ENCODE peak calls at places on chromosomes 13 and 19, in nine cellular contexts. B is GM23338; M is mesendoderm; Y is cardiac muscle cell; H is CD8-positive, alpha-beta T cell; J is fibroblast of lung; A is lung; O is kidney epithelial cell; V is pancreas. N is an unnamed sample. For H3K36me3, the result is how much of the 10 kb centered on the place peaks cover.

GRCh38 chr13:40478775-40479174 is 187.7 kb downstream of the FOXO1 start:
- DNase-seq in B (no peak), M (no peak), Y (no peak), H (no peak), J (no peak), A (no peak), O (no peak), V (no peak), N (no peak)

GRCh38 chr19:46480409-46480808 is 9.0 kb upstream of the PNMA8A start:
- DNase-seq in B (peak), M (no peak), Y (peak), H (no peak), J (peak), A (no peak), O (no peak), V (no peak), N (no peak)

GRCh38 chr19:50695251-50696064 is 24.1 kb downstream of the SHANK1 start:
- DNase-seq in B (peak), M (no peak), Y (peak), H (peak), J (no peak), A (no peak), O (no peak), V (no peak), N (no peak)

GRCh38 chr19:23415561-23416191 is 20.4 kb upstream of the ZNF91 start:
- DNase-seq in B (peak), M (peak), Y (peak), H (no peak), J (no peak), A (peak), O (no peak), V (no peak), N (no peak)

GRCh38 chr13:67792151-67792665 is 562.1 kb upstream of the PCDH9 start:
- DNase-seq in B (no peak), M (peak), Y (no peak), H (no peak), J (peak), A (no peak), O (no peak), V (no peak), N (no peak)

GRCh38 chr19:9054768-9055167 is 32.1 kb upstream of the OR1M1 start:
- DNase-seq in B (peak), M (peak), Y (no peak), H (no peak), J (no peak), A (no peak), O (no peak), V (no peak), N (peak)

GRCh38 chr13:97425570-97425969 is 8.4 kb upstream of the RAP2A start:
- DNase-seq in B (no peak), M (no peak), Y (peak), H (no peak), J (no peak), A (no peak), O (no peak), V (no peak), N (no peak)

GRCh38 chr13:94708031-94708571 is 4.2 kb downstream of the SOX21 start:
- DNase-seq in B (peak), M (peak), Y (no peak), H (no peak), J (no peak), A (no peak), O (no peak), V (no peak), N (no peak)

GRCh38 chr13:43959291-43959690 is 79.6 kb downstream of the LACC1 start:
- DNase-seq in B (no peak), M (peak), Y (no peak), H (no peak), J (no peak), A (no peak), O (no peak), V (no peak), N (no peak)

GRCh38 chr13:112153846-112154245 is 86.9 kb downstream of the SOX1 start:
- DNase-seq in B (no peak), M (no peak), Y (no peak), H (no peak), J (no peak), A (no peak), O (no peak), V (no peak), N (no peak)

GRCh38 chr19:10517361-10517759 is at the start of gene S1PR5:
- DNase-seq in B (peak), M (peak), Y (no peak), H (peak), J (no peak), A (no peak), O (no peak), V (peak), N (no peak)

GRCh38 chr13:32791545-32792172 is 205.4 kb downstream of the PDS5B start:
- DNase-seq in B (no peak), M (no peak), Y (no peak), H (peak), J (no peak), A (no peak), O (no peak), V (no peak), N (peak)

GRCh38 chr13:89221557-89222158 is 1550.5 kb downstream of the SLITRK5 start:
- DNase-seq in B (no peak), M (no peak), Y (no peak), H (no peak), J (no peak), A (no peak), O (no peak), V (no peak), N (no peak)

GRCh38 chr19:10220695-10221094 is 10.4 kb downstream of the S1PR2 start:
- DNase-seq in B (no peak), M (no peak), Y (no peak), H (no peak), J (no peak), A (no peak), O (no peak), V (no peak), N (no peak)

GRCh38 chr13:20360041-20360491 is 127.9 kb upstream of the GJB6 start:
- DNase-seq in B (no peak), M (no peak), Y (peak), H (no peak), J (peak), A (no peak), O (no peak), V (no peak), N (peak)

GRCh38 chr19:57436392-57436791 is 1.3 kb downstream of the ZNF749 start:
- DNase-seq in B (no peak), M (peak), Y (no peak), H (no peak), J (no peak), A (no peak), O (no peak), V (no peak), N (no peak)

GRCh38 chr19:57443121-57443696 is 8.1 kb downstream of the ZNF749 start:
- DNase-seq in B (no peak), M (no peak), Y (no peak), H (no peak), J (no peak), A (no peak), O (no peak), V (no peak), N (no peak)

GRCh38 chr19:57438925-57439324 is 3.8 kb downstream of the ZNF749 start:
- DNase-seq in B (peak), M (peak), Y (no peak), H (no peak), J (no peak), A (no peak), O (no peak), V (no peak), N (no peak)

GRCh38 chr19:57437931-57438330 is 2.8 kb downstream of the ZNF749 start:
- DNase-seq in B (no peak), M (no peak), Y (no peak), H (no peak), J (no peak), A (no peak), O (no peak), V (no peak), N (no peak)

DNA sequence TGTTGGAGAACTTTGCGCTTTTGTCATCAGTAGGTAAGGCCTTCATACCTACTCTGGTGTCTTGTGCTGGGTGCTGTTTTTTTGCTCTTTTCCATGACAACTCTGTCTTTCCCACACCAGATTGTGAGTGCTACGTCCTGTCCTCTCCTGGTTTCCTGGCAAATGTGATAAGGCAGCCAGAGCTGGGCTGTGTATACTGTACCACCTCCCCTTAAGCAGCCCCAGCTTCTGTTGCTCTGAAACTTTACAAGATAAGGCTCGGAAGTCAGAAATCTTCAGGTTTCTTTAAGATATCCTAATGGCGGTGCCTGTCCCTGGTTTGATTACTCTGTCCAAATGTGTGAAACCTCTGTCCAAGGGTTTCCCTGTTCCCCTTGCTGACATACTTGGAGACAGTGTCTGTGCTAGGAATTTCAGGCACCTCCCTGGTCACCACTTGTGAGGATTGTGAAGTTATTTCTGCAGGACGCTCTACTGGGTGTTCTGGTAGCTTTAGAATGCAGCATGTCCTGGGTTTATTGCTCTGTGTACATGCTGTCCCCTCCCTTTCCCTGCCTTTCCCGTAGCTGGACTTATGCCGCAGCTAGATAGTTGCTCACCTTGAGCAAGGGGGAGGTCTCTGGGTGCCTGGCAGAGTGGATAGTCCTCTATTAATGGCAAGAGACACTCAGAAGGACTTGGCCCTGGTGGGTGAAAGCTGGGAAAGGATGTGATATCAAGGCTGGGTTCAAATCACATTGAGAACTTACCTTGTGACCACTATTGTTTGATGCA is 7.0 kb downstream of the ZNF749 start:
- DNase-seq in B (no peak), M (peak), Y (no peak), H (no peak), J (no peak), A (no peak), O (no peak), V (no peak), N (no peak)
- H3K36me3 ChIP-seq in B (under half), M (under half), Y (under half), H (under half), J (under half), A (under half), O (under half), V (under half), N (half or more)

DNA sequence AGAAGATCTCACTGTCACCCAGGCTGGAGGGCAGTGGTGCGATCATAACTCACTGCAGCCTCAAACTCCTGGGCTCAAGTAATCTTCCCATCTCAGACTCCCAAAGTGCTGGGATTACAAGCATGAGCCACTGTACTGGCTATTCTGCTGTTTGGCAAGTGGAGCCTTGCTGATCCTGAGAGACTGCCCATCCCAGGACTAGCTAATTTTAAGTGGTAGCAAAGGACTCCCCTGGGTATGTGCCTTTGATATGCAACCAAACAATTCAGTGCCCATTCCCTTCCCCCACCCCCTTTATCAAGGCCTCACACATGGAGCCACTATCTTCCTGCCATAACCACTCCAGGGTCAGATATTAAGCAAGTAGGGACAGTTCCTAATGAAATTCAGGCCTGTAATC is 17.0 kb upstream of the ZNF460 start:
- DNase-seq in B (peak), M (no peak), Y (no peak), H (no peak), J (no peak), A (no peak), O (no peak), V (no peak), N (no peak)
- H3K36me3 ChIP-seq in B (under half), M (under half), Y (under half), H (under half), J (under half), A (under half), O (under half), V (under half), N (under half)

DNA sequence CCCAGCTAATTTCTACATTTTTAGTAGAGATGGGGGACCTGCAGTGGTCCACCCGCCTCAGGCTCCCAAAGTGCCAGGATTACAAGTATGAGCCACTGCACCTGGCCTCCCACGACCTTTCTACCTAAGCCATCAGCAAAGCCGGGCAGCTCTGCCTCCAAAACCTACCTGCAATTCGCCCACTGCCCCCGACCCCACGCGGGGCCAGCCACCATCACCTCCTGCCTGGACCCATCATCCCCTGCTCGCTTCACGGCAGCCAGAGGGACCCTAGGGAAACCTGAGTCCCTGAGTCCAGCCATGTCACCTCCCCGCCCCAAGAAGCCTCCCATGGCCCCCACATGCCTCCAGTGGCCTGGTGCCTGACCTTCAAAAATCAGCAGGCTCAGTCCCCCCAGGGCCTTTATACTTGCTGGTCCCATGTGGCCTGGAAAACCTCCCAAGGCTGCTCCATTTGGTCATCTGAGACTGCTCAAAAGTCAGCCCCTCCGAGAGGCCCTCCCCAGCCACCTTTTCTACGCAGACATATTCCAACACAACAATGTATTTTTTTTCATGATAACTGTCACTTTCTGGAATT is 12.1 kb downstream of the ERCC2 start:
- DNase-seq in B (no peak), M (no peak), Y (no peak), H (no peak), J (no peak), A (no peak), O (no peak), V (no peak), N (no peak)
- H3K36me3 ChIP-seq in B (under half), M (under half), Y (under half), H (under half), J (under half), A (under half), O (under half), V (under half), N (under half)

DNA sequence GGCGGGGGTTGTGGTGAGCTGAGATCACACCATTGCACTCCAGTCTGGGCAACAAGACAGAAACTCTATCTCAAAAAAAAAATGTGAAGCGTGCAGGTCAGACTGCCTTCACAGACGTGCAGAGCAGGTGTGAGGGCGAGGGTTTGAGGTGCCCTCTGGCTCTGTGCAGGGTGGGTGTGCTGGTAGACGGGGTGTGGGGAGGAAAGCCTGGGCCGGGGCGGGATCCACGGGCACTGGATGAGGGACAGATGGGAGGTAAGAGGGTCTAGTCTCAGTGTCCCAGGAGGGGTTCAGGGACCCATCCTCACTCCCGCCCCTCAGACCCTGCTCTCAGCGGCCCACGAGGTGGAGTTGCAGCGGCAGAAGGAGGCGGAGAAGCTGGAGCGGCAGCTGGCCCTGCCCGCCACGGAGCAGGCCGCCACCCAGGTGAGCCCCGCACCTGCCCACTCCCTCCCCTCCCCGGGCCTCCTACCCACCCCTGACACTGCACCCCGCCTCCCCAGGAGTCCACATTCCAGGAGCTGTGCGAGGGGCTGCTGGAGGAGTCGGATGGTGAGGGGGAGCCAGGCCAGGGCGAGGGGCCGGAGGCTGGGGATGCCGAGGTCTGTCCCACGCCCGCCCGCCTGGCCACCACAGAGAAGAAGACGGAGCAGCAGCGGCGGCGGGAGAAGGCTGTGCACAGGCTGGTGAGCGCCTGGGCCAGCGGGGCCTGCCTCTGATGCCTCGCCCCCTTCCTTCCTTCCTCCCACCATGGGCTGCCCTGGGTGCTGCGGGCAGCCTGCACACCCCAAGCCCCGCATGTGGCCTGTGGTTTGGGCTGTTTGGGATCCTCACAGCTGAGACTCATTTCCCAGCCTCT is 9.1 kb downstream of the NOP53 start:
- DNase-seq in B (no peak), M (no peak), Y (no peak), H (no peak), J (no peak), A (no peak), O (no peak), V (no peak), N (no peak)
- H3K36me3 ChIP-seq in B (under half), M (under half), Y (under half), H (half or more), J (half or more), A (under half), O (under half), V (half or more), N (under half)

DNA sequence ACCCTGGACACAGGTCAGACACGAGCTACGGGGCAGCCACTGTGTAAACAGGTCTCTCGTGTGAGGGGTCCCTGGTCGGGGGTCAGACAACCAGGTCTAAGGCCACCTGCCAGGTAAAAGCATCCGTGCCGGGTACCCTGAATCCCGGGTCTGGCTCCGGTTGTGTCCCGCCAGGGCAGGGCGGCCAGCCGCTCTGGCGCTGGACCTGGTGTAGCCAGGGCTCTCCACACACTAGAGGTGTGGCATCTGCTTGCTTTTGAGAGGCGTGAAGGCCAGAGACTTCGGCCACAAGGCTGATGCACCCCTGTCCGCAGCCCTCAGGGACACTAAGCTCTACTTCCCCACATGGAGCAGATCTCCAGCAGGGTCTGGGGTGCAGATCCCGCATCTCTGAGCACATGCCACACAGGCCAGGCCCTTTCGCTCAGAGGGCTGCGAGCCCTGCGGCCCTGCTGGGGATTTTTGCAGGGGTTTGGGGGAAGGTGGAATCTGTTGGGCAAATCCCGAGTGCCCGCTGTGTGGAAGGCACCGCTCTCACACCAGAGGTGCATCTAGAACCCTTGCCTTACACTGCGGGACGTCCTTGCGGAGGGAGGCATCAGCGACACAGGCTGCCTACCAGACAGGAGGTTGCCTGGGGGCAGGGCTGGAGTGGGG is 13.8 kb upstream of the TIMM13 start:
- DNase-seq in B (no peak), M (no peak), Y (no peak), H (no peak), J (no peak), A (no peak), O (no peak), V (no peak), N (no peak)
- H3K36me3 ChIP-seq in B (under half), M (under half), Y (under half), H (under half), J (under half), A (under half), O (under half), V (under half), N (under half)

DNA sequence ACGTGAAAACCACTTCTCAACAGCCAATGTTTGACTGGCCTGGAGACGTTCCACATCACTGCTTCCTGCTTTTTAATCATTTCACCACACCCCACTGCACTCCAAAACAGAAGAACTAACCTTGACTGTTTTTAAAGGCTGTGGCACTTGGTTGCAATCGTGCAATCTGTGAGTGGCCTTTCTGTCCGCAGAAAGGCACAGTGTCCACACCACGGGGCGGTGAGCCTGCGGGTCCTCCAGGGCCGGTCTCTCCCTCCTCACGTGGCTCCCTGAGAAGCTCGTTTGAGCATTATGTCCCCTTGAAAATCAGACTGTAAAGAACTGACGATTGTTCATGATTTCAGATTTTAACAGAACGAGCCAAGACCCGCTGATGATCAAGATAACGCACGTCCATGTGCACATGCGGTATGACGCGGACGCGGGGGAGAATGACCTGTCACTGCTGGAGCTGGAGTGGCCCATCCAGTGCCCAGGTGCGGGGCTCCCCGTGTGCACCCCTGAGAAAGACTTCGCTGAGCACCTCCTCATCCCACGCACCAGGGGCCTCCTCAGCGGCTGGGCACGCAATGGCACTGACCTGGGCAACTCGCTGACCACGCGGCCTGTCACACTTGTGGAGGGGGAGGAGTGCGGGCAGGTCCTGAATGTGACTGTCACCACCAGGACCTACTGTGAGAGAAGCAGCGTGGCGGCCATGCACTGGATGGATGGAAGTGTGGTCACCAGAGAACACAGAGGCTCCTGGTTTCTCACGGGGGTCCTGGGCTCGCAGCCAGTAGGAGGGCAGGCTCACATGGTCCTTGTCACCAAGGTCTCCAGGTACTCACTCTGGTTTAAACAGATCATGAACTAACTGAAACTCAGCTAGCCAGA is 13.0 kb downstream of the PROZ start:
- DNase-seq in B (no peak), M (no peak), Y (no peak), H (no peak), J (no peak), A (no peak), O (no peak), V (no peak), N (no peak)
- H3K36me3 ChIP-seq in B (under half), M (under half), Y (under half), H (under half), J (under half), A (under half), O (under half), V (under half), N (under half)